ENCODE peak calls at places on chromosomes 12 and 14, in four cellular contexts. One of them, this sample, is unnamed.

GRCh38 chr12:100427078-100427477 is 46.6 kb upstream of the NR1H4 start:
- DNase-seq in GM12878: no peak
- DNase-seq in K562: no peak
- DNase-seq in endothelial cell of umbilical vein: no peak
- DNase-seq in this sample: peak; percentile 72

GRCh38 chr12:119006749-119007148 is 25.4 kb downstream of the SRRM4 start:
- DNase-seq in GM12878: no peak
- DNase-seq in K562: no peak
- DNase-seq in endothelial cell of umbilical vein: no peak
- DNase-seq in this sample: no peak

GRCh38 chr12:39620664-39621658 is 1.4 kb upstream of the ABCD2 start:
- DNase-seq in GM12878: peak; percentile 64
- DNase-seq in K562: no peak
- DNase-seq in endothelial cell of umbilical vein: no peak
- DNase-seq in this sample: no peak

GRCh38 chr14:65783576-65783975 is 371.0 kb downstream of the FUT8 start:
- DNase-seq in GM12878: no peak
- DNase-seq in K562: no peak
- DNase-seq in endothelial cell of umbilical vein: no peak
- DNase-seq in this sample: no peak

GRCh38 chr12:66048218-66048842 is 82.2 kb downstream of the LLPH start:
- DNase-seq in GM12878: no peak
- DNase-seq in K562: no peak
- DNase-seq in endothelial cell of umbilical vein: peak; percentile 4
- DNase-seq in this sample: no peak

GRCh38 chr12:96889273-96889933 is 17.7 kb upstream of the NEDD1 start:
- DNase-seq in GM12878: no peak
- DNase-seq in K562: no peak
- DNase-seq in endothelial cell of umbilical vein: peak; percentile 91
- DNase-seq in this sample: peak; percentile 76

GRCh38 chr12:54357802-54358619 is 6.3 kb downstream of the GPR84 start:
- DNase-seq in GM12878: peak; percentile 30
- DNase-seq in K562: peak; percentile 82
- DNase-seq in endothelial cell of umbilical vein: peak; percentile 47
- DNase-seq in this sample: no peak

GRCh38 chr12:1502856-1503255 is 91.5 kb downstream of the FBXL14 start:
- DNase-seq in GM12878: no peak
- DNase-seq in K562: no peak
- DNase-seq in endothelial cell of umbilical vein: no peak
- DNase-seq in this sample: no peak

GRCh38 chr14:99675381-99675835 is 8.7 kb upstream of the CYP46A1 start:
- DNase-seq in GM12878: no peak
- DNase-seq in K562: no peak
- DNase-seq in endothelial cell of umbilical vein: no peak
- DNase-seq in this sample: no peak

GRCh38 chr14:89228921-89229639 is 188.0 kb downstream of the FOXN3 start:
- DNase-seq in GM12878: no peak
- DNase-seq in K562: no peak
- DNase-seq in endothelial cell of umbilical vein: no peak
- DNase-seq in this sample: no peak

GRCh38 chr12:68743416-68743815 is 2.6 kb upstream of the SLC35E3 start:
- DNase-seq in GM12878: no peak
- DNase-seq in K562: no peak
- DNase-seq in endothelial cell of umbilical vein: no peak
- DNase-seq in this sample: no peak

GRCh38 chr12:14577344-14577743 is 9.7 kb upstream of the PLBD1 start:
- DNase-seq in GM12878: peak; percentile 25
- DNase-seq in K562: no peak
- DNase-seq in endothelial cell of umbilical vein: no peak
- DNase-seq in this sample: no peak

GRCh38 chr14:61581955-61582615 is 113.2 kb upstream of the HIF1A start:
- DNase-seq in GM12878: no peak
- DNase-seq in K562: no peak
- DNase-seq in endothelial cell of umbilical vein: no peak
- DNase-seq in this sample: no peak

GRCh38 chr12:13208533-13209278 is 12.2 kb downstream of the EMP1 start:
- DNase-seq in GM12878: no peak
- DNase-seq in K562: no peak
- DNase-seq in endothelial cell of umbilical vein: no peak
- DNase-seq in this sample: peak; percentile 53

GRCh38 chr12:131348226-131349010 is 362.5 kb upstream of the SFSWAP start:
- DNase-seq in GM12878: no peak
- DNase-seq in K562: no peak
- DNase-seq in endothelial cell of umbilical vein: no peak
- DNase-seq in this sample: no peak

GRCh38 chr12:49503674-49504180 is 35.1 kb upstream of the KCNH3 start:
- DNase-seq in GM12878: no peak
- DNase-seq in K562: no peak
- DNase-seq in endothelial cell of umbilical vein: peak; percentile 94
- DNase-seq in this sample: peak; percentile 81

GRCh38 chr12:4169522-4169921 is 104.0 kb upstream of the CCND2 start:
- DNase-seq in GM12878: no peak
- DNase-seq in K562: no peak
- DNase-seq in endothelial cell of umbilical vein: no peak
- DNase-seq in this sample: no peak

GRCh38 chr14:52527052-52527451 is 25.3 kb downstream of the TXNDC16 start:
- DNase-seq in GM12878: no peak
- DNase-seq in K562: no peak
- DNase-seq in endothelial cell of umbilical vein: no peak
- DNase-seq in this sample: no peak

GRCh38 chr14:68807148-68807600 is 14.3 kb upstream of the ZFP36L1 start:
- DNase-seq in GM12878: no peak
- DNase-seq in K562: peak; percentile 56
- DNase-seq in endothelial cell of umbilical vein: peak; percentile 95
- DNase-seq in this sample: peak; percentile 94

GRCh38 chr12:48996794-48997718 is 2.1 kb downstream of the DDN start:
- DNase-seq in GM12878: no peak
- DNase-seq in K562: peak; percentile 85
- DNase-seq in endothelial cell of umbilical vein: peak; percentile 67
- DNase-seq in this sample: peak; percentile 67

GRCh38 chr14:81206115-81206514 is 14.6 kb downstream of the GTF2A1 start:
- DNase-seq in GM12878: no peak
- DNase-seq in K562: no peak
- DNase-seq in endothelial cell of umbilical vein: no peak
- DNase-seq in this sample: peak; percentile 54

GRCh38 chr14:81209187-81209836 is 11.4 kb downstream of the GTF2A1 start:
- DNase-seq in GM12878: peak; percentile 37
- DNase-seq in K562: no peak
- DNase-seq in endothelial cell of umbilical vein: no peak
- DNase-seq in this sample: no peak

GRCh38 chr14:81208489-81208888 is 12.3 kb downstream of the GTF2A1 start:
- DNase-seq in GM12878: no peak
- DNase-seq in K562: no peak
- DNase-seq in endothelial cell of umbilical vein: no peak
- DNase-seq in this sample: no peak

GRCh38 chr14:81211844-81212243 is 8.9 kb downstream of the GTF2A1 start:
- DNase-seq in GM12878: no peak
- DNase-seq in K562: no peak
- DNase-seq in endothelial cell of umbilical vein: peak; percentile 24
- DNase-seq in this sample: peak; percentile 17
- TF ChIP-seq FOS in GM12878: no peak
- TF ChIP-seq FOS in K562: no peak
- TF ChIP-seq FOS in endothelial cell of umbilical vein: no peak
- TF ChIP-seq FOS in this sample: no peak

GRCh38 chr12:124232654-124232987 is 62.3 kb upstream of the RFLNA start:
- DNase-seq in GM12878: no peak
- DNase-seq in K562: no peak
- DNase-seq in endothelial cell of umbilical vein: no peak
- DNase-seq in this sample: no peak
- TF ChIP-seq FOS in GM12878: no peak
- TF ChIP-seq FOS in K562: no peak
- TF ChIP-seq FOS in endothelial cell of umbilical vein: no peak
- TF ChIP-seq FOS in this sample: no peak

DNA sequence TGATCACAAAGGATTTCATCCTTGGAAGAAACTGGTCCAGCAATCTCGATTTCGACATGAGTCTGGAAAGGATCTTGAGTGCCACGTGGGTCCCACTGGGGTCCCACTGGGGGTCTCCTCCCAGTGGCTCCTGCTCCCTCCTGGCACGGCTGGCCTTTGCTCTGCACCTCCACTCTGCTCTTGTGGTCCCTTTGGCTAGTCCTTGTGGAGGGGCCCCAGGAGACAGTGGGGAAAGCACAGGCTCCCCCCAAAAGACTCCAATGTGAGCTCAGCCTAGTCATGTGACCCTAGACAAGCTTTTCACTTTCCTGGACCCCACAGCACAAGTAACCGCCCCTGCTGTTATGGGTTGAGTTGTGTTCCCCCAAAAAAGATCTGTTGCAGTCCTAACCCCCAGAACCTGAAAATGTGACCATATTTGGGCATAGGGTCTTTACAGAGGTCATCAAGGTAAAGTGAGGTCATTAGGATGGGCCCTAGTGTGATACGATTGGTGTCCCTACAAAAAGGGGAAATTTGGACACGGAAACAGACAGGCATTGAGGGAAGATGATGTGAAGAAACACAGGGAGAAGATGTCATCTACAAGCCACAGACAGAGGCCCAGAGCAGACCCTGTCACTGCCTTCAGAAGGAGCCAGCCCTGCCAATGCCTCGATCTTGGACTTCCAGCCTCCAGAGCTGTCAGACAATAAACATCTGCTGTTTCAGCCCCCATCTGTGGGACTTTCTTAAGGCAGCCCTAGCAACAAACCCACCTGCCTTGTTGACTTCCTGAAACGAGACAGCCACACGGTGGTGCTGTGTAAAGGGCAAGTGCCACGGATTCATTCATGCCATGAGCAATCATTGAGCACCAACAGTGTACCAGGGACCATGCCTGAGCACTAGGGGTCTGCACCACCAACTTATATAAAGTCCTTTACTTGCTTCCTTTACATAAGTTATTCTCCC is 23.8 kb upstream of the PPP2R5C start:
- DNase-seq in GM12878: no peak
- DNase-seq in K562: no peak
- DNase-seq in endothelial cell of umbilical vein: no peak
- DNase-seq in this sample: no peak
- TF ChIP-seq FOS in GM12878: no peak
- TF ChIP-seq FOS in K562: no peak
- TF ChIP-seq FOS in endothelial cell of umbilical vein: no peak
- TF ChIP-seq FOS in this sample: no peak

GRCh38 chr14:101185081-101185835 is 281.7 kb upstream of the RTL1 start:
- DNase-seq in GM12878: no peak
- DNase-seq in K562: no peak
- DNase-seq in endothelial cell of umbilical vein: no peak
- DNase-seq in this sample: no peak
- TF ChIP-seq FOS in GM12878: no peak
- TF ChIP-seq FOS in K562: no peak
- TF ChIP-seq FOS in endothelial cell of umbilical vein: no peak
- TF ChIP-seq FOS in this sample: no peak

GRCh38 chr12:120247621-120248030 is 17.9 kb downstream of the PXN start:
- DNase-seq in GM12878: no peak
- DNase-seq in K562: no peak
- DNase-seq in endothelial cell of umbilical vein: no peak
- DNase-seq in this sample: peak; percentile 77

GRCh38 chr12:120249875-120250795 is 15.4 kb downstream of the PXN start:
- DNase-seq in GM12878: no peak
- DNase-seq in K562: no peak
- DNase-seq in endothelial cell of umbilical vein: peak; percentile 53
- DNase-seq in this sample: no peak

GRCh38 chr12:120249266-120249874 is 16.2 kb downstream of the PXN start:
- DNase-seq in GM12878: no peak
- DNase-seq in K562: peak; percentile 62
- DNase-seq in endothelial cell of umbilical vein: peak; percentile 14
- DNase-seq in this sample: no peak

GRCh38 chr12:120254809-120255208 is 10.7 kb downstream of the PXN start:
- DNase-seq in GM12878: no peak
- DNase-seq in K562: no peak
- DNase-seq in endothelial cell of umbilical vein: peak; percentile 90
- DNase-seq in this sample: no peak

DNA sequence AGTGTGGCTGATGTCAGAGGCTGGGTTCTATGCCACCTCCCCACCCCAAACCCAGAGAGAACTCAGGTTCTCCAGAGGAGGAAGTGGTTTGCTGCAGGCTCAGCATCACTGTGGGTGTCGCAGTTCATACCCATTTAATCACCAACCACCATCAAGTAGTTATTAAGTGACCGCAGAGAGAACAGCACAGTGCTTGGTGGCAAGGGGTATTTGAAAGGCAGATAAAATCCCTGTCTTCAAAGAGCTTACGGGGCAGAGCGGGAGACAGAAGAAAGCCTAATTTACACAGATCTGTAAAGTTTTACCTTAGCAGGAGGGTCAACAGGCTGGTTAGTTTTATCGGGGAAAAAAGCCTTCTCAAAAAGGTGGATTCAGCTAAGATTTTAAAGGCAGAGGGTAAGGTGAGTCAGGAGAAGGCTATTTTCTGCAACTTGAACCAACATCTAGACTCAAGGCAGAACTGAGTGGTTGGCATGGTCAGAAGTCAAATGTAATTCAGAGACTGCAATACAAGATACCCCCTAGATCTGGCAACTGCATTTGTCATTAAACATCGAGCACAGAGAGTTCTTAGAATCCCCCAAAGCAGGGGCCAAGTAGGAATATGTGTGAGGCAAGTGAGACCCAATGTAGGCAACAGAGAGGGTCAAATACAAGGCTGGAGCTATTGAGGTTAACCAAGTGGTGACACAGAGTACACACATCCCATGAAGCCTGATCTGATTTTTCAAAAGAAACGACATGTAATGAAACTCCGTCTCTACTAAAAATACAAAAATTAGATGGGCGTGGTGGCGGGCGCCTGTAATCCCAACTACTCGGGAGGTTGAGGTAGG is 13.2 kb downstream of the PXN start:
- DNase-seq in GM12878: no peak
- DNase-seq in K562: no peak
- DNase-seq in endothelial cell of umbilical vein: peak; percentile 1
- DNase-seq in this sample: no peak
- TF ChIP-seq FOS in GM12878: no peak
- TF ChIP-seq FOS in K562: no peak
- TF ChIP-seq FOS in endothelial cell of umbilical vein: no peak
- TF ChIP-seq FOS in this sample: no peak

GRCh38 chr12:76878045-76878898 is 547 bp downstream of the CSRP2 start:
- DNase-seq in GM12878: no peak
- DNase-seq in K562: peak; percentile 51
- DNase-seq in endothelial cell of umbilical vein: peak; percentile 22
- DNase-seq in this sample: no peak
- TF ChIP-seq FOS in GM12878: no peak
- TF ChIP-seq FOS in K562: no peak
- TF ChIP-seq FOS in endothelial cell of umbilical vein: no peak
- TF ChIP-seq FOS in this sample: no peak

GRCh38 chr12:74563927-74564326 is 26.3 kb downstream of the ATXN7L3B start:
- DNase-seq in GM12878: no peak
- DNase-seq in K562: no peak
- DNase-seq in endothelial cell of umbilical vein: no peak
- DNase-seq in this sample: no peak
- TF ChIP-seq FOS in GM12878: no peak
- TF ChIP-seq FOS in K562: no peak
- TF ChIP-seq FOS in endothelial cell of umbilical vein: no peak
- TF ChIP-seq FOS in this sample: no peak

This sample was measured in IMR-90.